ENCODE peak calls at places on chromosomes 13 and 19, in four cellular contexts. One of them, this sample, is unnamed.

GRCh38 chr13:21079761-21080730 is 18.7 kb upstream of the LATS2 start:
- DNase-seq in H1: no peak
- DNase-seq in HepG2: peak
- DNase-seq in HCT116: no peak
- DNase-seq in this sample: peak

GRCh38 chr13:27353653-27354052 is 70.8 kb upstream of the GTF3A start:
- DNase-seq in H1: no peak
- DNase-seq in HepG2: no peak
- DNase-seq in HCT116: no peak
- DNase-seq in this sample: no peak

GRCh38 chr13:21603531-21604448 is at the start of gene MICU2:
- DNase-seq in H1: peak
- DNase-seq in HCT116: peak
- DNase-seq in HepG2: peak
- DNase-seq in this sample: peak

GRCh38 chr13:56586966-56587365 is 553.8 kb upstream of the PRR20A start:
- DNase-seq in HepG2: no peak
- DNase-seq in H1: no peak
- DNase-seq in HCT116: no peak
- DNase-seq in this sample: no peak

GRCh38 chr19:16541526-16542044 is 652 bp downstream of the CHERP start:
- DNase-seq in HepG2: no peak
- DNase-seq in HCT116: no peak
- DNase-seq in H1: no peak
- DNase-seq in this sample: no peak

GRCh38 chr13:32426981-32427851 is 714 bp downstream of the N4BP2L1 start:
- DNase-seq in HepG2: no peak
- DNase-seq in H1: no peak
- DNase-seq in HCT116: no peak
- DNase-seq in this sample: peak

GRCh38 chr13:110308377-110309158 is 1.5 kb downstream of the COL4A2 start:
- DNase-seq in H1: no peak
- DNase-seq in HCT116: no peak
- DNase-seq in HepG2: no peak
- DNase-seq in this sample: peak

GRCh38 chr13:113851826-113852535 is 11.9 kb downstream of the GAS6 start:
- DNase-seq in H1: no peak
- DNase-seq in HepG2: no peak
- DNase-seq in HCT116: no peak
- DNase-seq in this sample: no peak

GRCh38 chr13:73168993-73169401 is 110.2 kb downstream of the KLF5 start:
- DNase-seq in HCT116: no peak
- DNase-seq in HepG2: no peak
- DNase-seq in H1: peak
- DNase-seq in this sample: no peak

GRCh38 chr13:96511587-96511986 is 421.7 kb downstream of the HS6ST3 start:
- DNase-seq in H1: no peak
- DNase-seq in HCT116: no peak
- DNase-seq in HepG2: no peak
- DNase-seq in this sample: peak

GRCh38 chr19:16180611-16181010 is 4.6 kb upstream of the FAM32A start:
- DNase-seq in H1: no peak
- DNase-seq in HCT116: no peak
- DNase-seq in HepG2: no peak
- DNase-seq in this sample: no peak

GRCh38 chr19:15008308-15008707 is 28.6 kb upstream of the SLC1A6 start:
- DNase-seq in HCT116: no peak
- DNase-seq in H1: no peak
- DNase-seq in HepG2: no peak
- DNase-seq in this sample: no peak

GRCh38 chr19:2381151-2381822 is 21.2 kb downstream of the TMPRSS9 start:
- DNase-seq in HepG2: no peak
- DNase-seq in HCT116: no peak
- DNase-seq in H1: no peak
- DNase-seq in this sample: no peak

GRCh38 chr19:39160523-39160861 is 34.9 kb downstream of the PAK4 start:
- DNase-seq in HCT116: no peak
- DNase-seq in HepG2: no peak
- DNase-seq in H1: no peak
- DNase-seq in this sample: peak

GRCh38 chr13:99686157-99686572 is 184.9 kb downstream of the TM9SF2 start:
- DNase-seq in HCT116: no peak
- DNase-seq in H1: no peak
- DNase-seq in HepG2: peak
- DNase-seq in this sample: no peak

GRCh38 chr13:76944457-76944856 is 3.9 kb upstream of the ACOD1 start:
- DNase-seq in HCT116: no peak
- DNase-seq in H1: no peak
- DNase-seq in HepG2: no peak
- DNase-seq in this sample: no peak

GRCh38 chr19:5337126-5337525 is 3.5 kb downstream of the PTPRS start:
- DNase-seq in H1: no peak
- DNase-seq in HepG2: no peak
- DNase-seq in HCT116: no peak
- DNase-seq in this sample: no peak

GRCh38 chr19:12840091-12841079 is 2.1 kb downstream of the MAST1 start:
- DNase-seq in HCT116: peak
- DNase-seq in HepG2: no peak
- DNase-seq in H1: peak
- DNase-seq in this sample: peak

GRCh38 chr13:74870865-74871264 is 611.1 kb downstream of the TBC1D4 start:
- DNase-seq in HepG2: no peak
- DNase-seq in HCT116: no peak
- DNase-seq in H1: no peak
- DNase-seq in this sample: no peak

GRCh38 chr19:6047741-6048231 is 62.5 kb downstream of the RFX2 start:
- DNase-seq in H1: no peak
- DNase-seq in HCT116: peak
- DNase-seq in HepG2: peak
- DNase-seq in this sample: peak

GRCh38 chr19:42197375-42197817 is 20.1 kb downstream of the DEDD2 start:
- DNase-seq in H1: no peak
- DNase-seq in HepG2: no peak
- DNase-seq in HCT116: no peak
- DNase-seq in this sample: no peak

GRCh38 chr13:29892149-29892548 is 41.7 kb upstream of the UBL3 start:
- DNase-seq in HepG2: no peak
- DNase-seq in HCT116: no peak
- DNase-seq in H1: no peak
- DNase-seq in this sample: no peak

GRCh38 chr19:4227771-4228170 is 1.6 kb upstream of the EBI3 start:
- DNase-seq in HepG2: no peak
- DNase-seq in H1: no peak
- DNase-seq in HCT116: no peak
- DNase-seq in this sample: no peak

GRCh38 chr13:66665991-66666390 is 564.1 kb downstream of the PCDH9 start:
- DNase-seq in HCT116: no peak
- DNase-seq in HepG2: no peak
- DNase-seq in H1: no peak
- DNase-seq in this sample: peak

GRCh38 chr13:33217256-33217655 is 68.3 kb downstream of the STARD13 start:
- DNase-seq in HCT116: no peak
- DNase-seq in HepG2: no peak
- DNase-seq in H1: no peak
- DNase-seq in this sample: no peak

GRCh38 chr19:45290381-45290931 is 32.2 kb downstream of the CKM start:
- DNase-seq in HepG2: no peak
- DNase-seq in H1: no peak
- DNase-seq in HCT116: no peak
- DNase-seq in this sample: no peak

GRCh38 chr19:49331616-49332055 is 3.6 kb upstream of the CD37 start:
- DNase-seq in H1: no peak
- DNase-seq in HCT116: peak
- DNase-seq in HepG2: peak
- DNase-seq in this sample: peak

GRCh38 chr19:36213793-36214387 is 575 bp downstream of the ZNF565 start:
- DNase-seq in HepG2: no peak
- DNase-seq in H1: no peak
- DNase-seq in HCT116: no peak
- DNase-seq in this sample: no peak

GRCh38 chr13:65460136-65460535 is 1770.0 kb downstream of the PCDH9 start:
- DNase-seq in HepG2: no peak
- DNase-seq in H1: no peak
- DNase-seq in HCT116: no peak
- DNase-seq in this sample: no peak

GRCh38 chr19:5804516-5805464 is at the start of gene NRTN:
- DNase-seq in H1: no peak
- DNase-seq in HCT116: no peak
- DNase-seq in HepG2: no peak
- DNase-seq in this sample: peak

GRCh38 chr19:34310494-34310981 is 54.5 kb upstream of the GPI start:
- DNase-seq in HCT116: no peak
- DNase-seq in HepG2: no peak
- DNase-seq in H1: no peak
- DNase-seq in this sample: peak

GRCh38 chr13:57633950-57634828 is 2.6 kb downstream of the PCDH17 start:
- DNase-seq in HepG2: no peak
- DNase-seq in H1: no peak
- DNase-seq in HCT116: no peak
- DNase-seq in this sample: no peak
- TF ChIP-seq JUND in HepG2: no peak
- TF ChIP-seq JUND in H1: no peak
- TF ChIP-seq JUND in HCT116: no peak
- TF ChIP-seq JUND in this sample: no peak

GRCh38 chr19:51921949-51922348 is 5.3 kb upstream of the ZNF613 start:
- DNase-seq in HepG2: no peak
- DNase-seq in HCT116: no peak
- DNase-seq in H1: no peak
- DNase-seq in this sample: no peak

GRCh38 chr19:51926784-51927741 is at the start of gene ZNF613:
- DNase-seq in H1: peak
- DNase-seq in HCT116: peak
- DNase-seq in HepG2: peak
- DNase-seq in this sample: peak

GRCh38 chr19:51926426-51926783 is 867 bp upstream of the ZNF613 start:
- DNase-seq in H1: no peak
- DNase-seq in HepG2: no peak
- DNase-seq in HCT116: no peak
- DNase-seq in this sample: no peak

GRCh38 chr19:51931921-51932320 is 4.6 kb downstream of the ZNF613 start:
- DNase-seq in HepG2: no peak
- DNase-seq in HCT116: no peak
- DNase-seq in H1: no peak
- DNase-seq in this sample: peak

GRCh38 chr19:51927859-51928258 is 587 bp downstream of the ZNF613 start:
- DNase-seq in HepG2: no peak
- DNase-seq in H1: no peak
- DNase-seq in HCT116: no peak
- DNase-seq in this sample: no peak
- TF ChIP-seq JUND in HepG2: no peak
- TF ChIP-seq JUND in H1: no peak
- TF ChIP-seq JUND in HCT116: no peak
- TF ChIP-seq JUND in this sample: no peak

DNA sequence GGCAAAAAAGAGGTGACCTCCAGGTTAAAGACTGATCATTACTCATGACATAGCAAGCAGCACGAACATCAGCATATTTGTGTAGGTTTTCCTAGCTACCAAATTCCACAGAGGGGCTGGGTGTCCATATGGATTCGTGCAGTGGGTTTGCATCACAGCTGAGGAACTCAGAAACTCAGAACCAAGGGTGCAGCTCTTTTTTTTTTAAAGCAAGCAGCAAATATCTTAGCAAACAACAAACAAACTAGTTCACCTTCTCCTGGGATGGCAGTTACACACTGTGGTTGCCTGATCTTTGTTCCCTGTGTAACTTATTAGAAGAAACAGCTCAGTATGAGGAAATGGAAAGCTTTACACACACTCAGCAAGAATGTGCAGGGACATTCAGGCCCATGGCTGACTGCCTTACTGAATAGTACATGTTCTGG is 4.1 kb downstream of the NDFIP2 start:
- DNase-seq in HepG2: peak
- DNase-seq in HCT116: no peak
- DNase-seq in H1: no peak
- DNase-seq in this sample: no peak
- TF ChIP-seq JUND in HepG2: no peak
- TF ChIP-seq JUND in HCT116: no peak
- TF ChIP-seq JUND in H1: no peak
- TF ChIP-seq JUND in this sample: no peak

GRCh38 chr19:57034544-57034943 is 85.2 kb upstream of the USP29 start:
- DNase-seq in H1: no peak
- DNase-seq in HepG2: peak
- DNase-seq in HCT116: no peak
- DNase-seq in this sample: no peak

GRCh38 chr19:57028804-57029525 is 90.8 kb upstream of the USP29 start:
- DNase-seq in HepG2: no peak
- DNase-seq in H1: no peak
- DNase-seq in HCT116: no peak
- DNase-seq in this sample: no peak

GRCh38 chr19:57027360-57027759 is 92.4 kb upstream of the USP29 start:
- DNase-seq in HCT116: no peak
- DNase-seq in H1: no peak
- DNase-seq in HepG2: peak
- DNase-seq in this sample: no peak

GRCh38 chr19:57026476-57026875 is 93.3 kb upstream of the USP29 start:
- DNase-seq in HepG2: no peak
- DNase-seq in HCT116: no peak
- DNase-seq in H1: no peak
- DNase-seq in this sample: no peak

DNA sequence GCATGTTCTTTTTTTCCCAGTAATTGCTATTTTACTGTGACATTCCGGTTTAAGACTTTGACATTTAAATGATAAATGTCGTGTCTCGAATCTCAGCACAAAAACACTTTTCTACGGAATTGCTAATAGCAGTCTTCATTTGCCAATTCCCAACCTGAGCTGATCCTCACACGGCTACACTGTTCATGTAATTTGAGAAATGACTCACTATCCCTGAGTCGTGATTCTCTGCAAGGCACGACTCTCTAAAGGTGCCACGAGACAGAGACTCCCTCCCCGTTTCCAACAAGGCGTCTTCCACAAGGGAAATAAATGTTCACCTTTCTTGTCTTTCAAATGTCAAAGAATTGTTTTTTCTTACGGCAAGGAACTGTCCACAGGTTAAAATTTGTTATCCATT is 88.6 kb upstream of the USP29 start:
- DNase-seq in HCT116: no peak
- DNase-seq in H1: no peak
- DNase-seq in HepG2: no peak
- DNase-seq in this sample: no peak
- TF ChIP-seq JUND in HCT116: no peak
- TF ChIP-seq JUND in H1: no peak
- TF ChIP-seq JUND in HepG2: no peak
- TF ChIP-seq JUND in this sample: no peak

DNA sequence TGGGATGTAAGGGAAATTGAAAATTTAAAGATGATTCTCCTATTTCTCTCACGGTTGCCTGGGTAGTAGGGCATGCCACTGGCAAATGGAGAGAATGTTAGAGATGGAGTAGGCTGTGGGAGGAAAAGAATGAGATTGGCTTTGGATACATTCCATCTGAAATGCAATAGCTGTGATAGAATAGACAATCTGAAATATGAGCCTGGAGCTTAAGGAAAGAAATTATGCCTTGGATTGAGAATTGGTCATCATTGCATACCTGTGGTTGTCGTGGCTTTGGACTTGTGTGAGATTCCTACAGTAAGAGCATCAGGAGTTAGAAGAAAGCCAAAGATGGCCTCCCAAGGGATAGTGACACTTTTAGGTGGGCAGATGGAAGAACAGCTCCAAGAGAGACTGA is 305.1 kb upstream of the SLC10A2 start:
- DNase-seq in H1: no peak
- DNase-seq in HepG2: no peak
- DNase-seq in HCT116: no peak
- DNase-seq in this sample: no peak
- TF ChIP-seq JUND in H1: no peak
- TF ChIP-seq JUND in HepG2: no peak
- TF ChIP-seq JUND in HCT116: no peak
- TF ChIP-seq JUND in this sample: no peak

This sample was measured in T47D.